ENCODE peak calls at places on chromosomes 5 and 9, in five cellular contexts. X, R, E, W and T are unnamed samples.

GRCh38 chr5:95709967-95710650 is 21.0 kb upstream of the RHOBTB3 start:
- DNase-seq in X (no peak), W (no peak), E (peak), R (no peak), T (peak)

GRCh38 chr9:6567140-6567591 is 78.4 kb downstream of the GLDC start:
- DNase-seq in R (peak), E (peak), X (peak), W (no peak), T (peak)

GRCh38 chr5:41841325-41841724 is 28.9 kb downstream of the OXCT1 start:
- DNase-seq in X (no peak), E (no peak), W (no peak), R (no peak), T (no peak)

GRCh38 chr5:52989025-52989780 is at the start of gene ITGA2:
- DNase-seq in W (peak), R (no peak), E (peak), X (no peak), T (peak)

GRCh38 chr5:863244-863805 is 12.5 kb upstream of the ZDHHC11 start:
- DNase-seq in W (no peak), X (no peak), R (no peak), E (no peak), T (no peak)

GRCh38 chr9:104774831-104775573 is 11.1 kb downstream of the NIPSNAP3B start:
- DNase-seq in W (no peak), X (no peak), E (peak), R (no peak), T (no peak)

GRCh38 chr5:21152611-21153010 is 1164.6 kb upstream of the CDH18 start:
- DNase-seq in R (no peak), E (peak), X (no peak), W (no peak), T (no peak)

GRCh38 chr9:114721491-114722362 is 39.7 kb upstream of the TEX48 start:
- DNase-seq in R (no peak), E (peak), X (peak), W (no peak), T (no peak)

GRCh38 chr9:33430942-33431341 is 16.5 kb downstream of the AQP3 start:
- DNase-seq in X (no peak), E (no peak), R (no peak), W (no peak), T (no peak)

GRCh38 chr5:56549096-56549886 is 266.1 kb upstream of the MAP3K1 start:
- DNase-seq in E (no peak), X (no peak), W (no peak), R (no peak), T (no peak)

GRCh38 chr5:114391321-114391720 is 29.5 kb downstream of the KCNN2 start:
- DNase-seq in W (no peak), R (no peak), E (peak), X (no peak), T (no peak)

GRCh38 chr5:96247097-96247675 is 185.9 kb downstream of the PCSK1 start:
- DNase-seq in X (no peak), R (no peak), E (peak), W (no peak), T (no peak)

GRCh38 chr5:94254214-94254613 is 364.2 kb downstream of the KIAA0825 start:
- DNase-seq in R (no peak), X (no peak), W (no peak), E (no peak), T (no peak)

DNA sequence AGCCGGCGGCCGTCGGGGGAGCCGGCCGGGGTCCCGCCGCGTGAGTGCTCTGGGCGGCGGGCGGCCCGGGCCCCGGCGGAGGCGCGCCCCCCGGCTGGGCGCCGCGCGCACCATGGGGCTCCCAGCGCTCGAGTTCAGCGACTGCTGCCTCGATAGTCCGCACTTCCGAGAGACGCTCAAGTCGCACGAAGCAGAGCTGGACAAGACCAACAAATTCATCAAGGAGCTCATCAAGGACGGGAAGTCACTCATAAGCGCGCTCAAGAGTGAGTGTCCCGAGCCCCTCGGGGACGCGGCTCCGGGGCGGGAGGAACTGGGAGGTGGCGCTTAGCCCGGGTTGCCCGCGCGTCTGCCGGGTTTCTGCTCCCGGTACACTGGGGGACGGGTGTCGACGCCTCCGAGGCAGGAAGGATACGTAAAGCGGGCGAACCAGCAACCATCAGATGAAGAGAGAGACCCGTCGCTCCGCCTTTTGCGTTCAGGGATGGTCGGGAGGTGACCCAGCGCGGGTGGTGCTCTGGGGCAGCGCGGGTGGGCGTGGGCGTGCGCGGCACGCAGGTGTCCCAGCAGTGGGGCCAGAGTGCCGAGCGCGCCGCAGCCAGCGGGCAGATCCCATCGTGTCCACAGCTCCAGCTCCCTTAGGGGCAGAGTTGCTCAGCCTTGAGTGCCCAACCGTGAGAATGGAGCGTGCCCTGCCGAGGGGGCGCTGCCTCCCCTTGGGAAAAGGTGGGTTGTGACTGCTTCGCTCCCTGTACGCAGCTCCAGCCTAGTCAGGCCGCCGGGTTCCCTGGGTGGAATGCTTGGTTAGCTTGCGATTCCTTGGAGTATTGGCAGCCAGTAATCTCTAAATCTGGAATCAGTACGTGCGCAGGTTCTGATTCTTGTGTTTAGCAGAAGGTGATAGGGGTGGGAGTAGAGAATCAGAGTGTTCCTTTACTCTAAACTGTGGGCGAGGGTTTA is 753 bp downstream of the ARHGAP26 start:
- DNase-seq in W (peak), X (no peak), E (peak), R (peak), T (peak)
- H3K4me3 ChIP-seq in W (peak), X (peak), E (peak), R (peak), T (no peak)

GRCh38 chr9:9750719-9751118 is 862.1 kb downstream of the PTPRD start:
- DNase-seq in R (no peak), W (no peak), E (no peak), X (no peak), T (no peak)

GRCh38 chr9:9754186-9754585 is 858.6 kb downstream of the PTPRD start:
- DNase-seq in R (no peak), E (no peak), W (no peak), X (no peak), T (no peak)

GRCh38 chr9:9751996-9752395 is 860.8 kb downstream of the PTPRD start:
- DNase-seq in R (no peak), E (no peak), W (no peak), X (no peak), T (no peak)

GRCh38 chr9:9753266-9753665 is 859.5 kb downstream of the PTPRD start:
- DNase-seq in R (no peak), X (no peak), W (no peak), E (no peak), T (no peak)

DNA sequence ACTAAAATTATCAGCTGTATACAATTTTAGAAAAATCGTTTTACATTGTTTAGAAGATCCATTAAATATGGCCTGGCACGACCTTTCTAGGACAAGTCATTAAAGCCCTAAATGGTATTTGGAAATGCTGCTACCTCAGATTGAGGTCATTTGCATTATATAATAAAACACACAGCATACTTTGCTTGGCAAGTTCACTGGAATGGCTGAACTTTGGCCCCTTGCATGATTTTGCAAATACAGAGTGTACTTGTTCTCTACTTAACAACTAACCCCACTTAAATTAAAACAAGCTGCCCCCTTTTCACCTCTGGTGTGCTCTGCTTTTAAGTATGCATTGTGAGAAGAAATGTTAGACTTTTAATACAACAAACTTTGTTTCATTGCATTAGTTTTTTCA is 860.1 kb downstream of the PTPRD start:
- DNase-seq in R (no peak), W (no peak), E (no peak), X (no peak), T (peak)
- H3K4me3 ChIP-seq in R (no peak), W (no peak), E (no peak), X (no peak), T (no peak)

DNA sequence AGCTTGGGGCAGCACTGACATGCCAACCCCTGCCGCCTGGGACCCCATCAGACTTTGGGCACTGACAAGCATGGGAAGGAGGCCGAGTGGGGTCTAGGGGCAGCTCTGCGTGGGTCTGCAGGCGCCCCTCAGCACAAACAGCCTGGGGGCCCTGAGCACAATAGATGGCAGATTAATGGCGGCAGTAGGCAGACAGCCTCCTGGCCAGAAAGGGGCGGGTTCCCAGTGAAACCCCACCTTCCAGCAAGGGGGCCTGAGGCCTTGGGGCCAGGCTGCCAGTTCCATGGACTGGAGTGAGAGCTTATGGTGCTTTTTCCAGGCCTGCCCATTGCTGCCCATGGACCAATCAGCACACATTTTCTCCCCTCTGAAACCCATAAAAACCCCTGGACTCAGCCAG is 2031.2 kb downstream of the EFNA5 start:
- DNase-seq in W (no peak), E (no peak), R (no peak), X (no peak), T (no peak)
- H3K4me3 ChIP-seq in W (no peak), E (no peak), R (no peak), X (no peak), T (no peak)

GRCh38 chr9:98117984-98118639 is 910 bp downstream of the TRIM14 start:
- DNase-seq in W (peak), R (peak), E (peak), X (no peak), T (no peak)
- H3K4me3 ChIP-seq in W (peak), R (peak), E (no peak), X (peak), T (peak)

DNA sequence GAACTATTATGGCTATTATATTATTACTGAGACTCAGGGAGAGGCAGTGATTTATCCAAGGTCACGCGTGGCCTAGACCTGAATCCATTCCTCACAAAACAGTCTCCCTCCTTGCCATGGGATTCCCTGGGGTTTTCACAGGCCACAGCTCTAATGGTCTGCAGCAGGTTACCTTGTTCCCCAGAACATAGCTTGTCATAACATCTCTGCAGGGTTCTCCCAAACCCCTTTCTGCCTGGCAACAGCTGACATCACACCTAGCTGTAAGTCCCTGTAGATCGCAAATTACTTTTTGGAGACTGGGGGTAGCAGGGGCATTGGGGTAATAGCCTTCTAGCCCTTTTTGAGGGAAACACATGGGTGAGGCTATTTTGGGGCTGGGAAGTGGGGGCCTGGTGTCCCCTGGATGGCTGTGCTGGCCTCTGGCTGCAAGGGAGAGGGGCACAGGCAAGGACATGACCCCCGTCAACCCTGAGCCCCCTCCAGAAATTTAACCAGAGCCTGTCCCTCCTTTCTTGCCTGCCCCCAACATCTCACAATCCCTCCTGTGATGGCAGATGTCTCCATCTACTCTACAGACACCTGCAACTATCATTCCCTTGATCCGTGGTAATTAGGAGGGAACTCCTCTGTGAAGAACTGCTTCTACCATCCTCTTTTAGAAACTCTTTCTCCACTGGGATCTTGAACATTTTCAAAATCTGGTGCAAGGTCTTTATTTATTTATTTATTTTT is 1.3 kb downstream of the CD74 start:
- DNase-seq in W (peak), X (no peak), R (peak), E (no peak), T (peak)
- H3K4me3 ChIP-seq in W (peak), X (no peak), R (peak), E (no peak), T (peak)